ENCODE peak calls at places on chromosomes 13 and 19, in nine cellular contexts. T, X, D, A, I, S, B, Q and O are unnamed samples.

GRCh38 chr13:31045621-31046081 is 113.2 kb downstream of the TEX26 start:
- DNase-seq in T (peak; percentile 16), X (peak; percentile 73), D (peak; percentile 53), A (peak; percentile 86), I (peak; percentile 18), S (peak; percentile 96), B (peak; percentile 92), Q (peak; percentile 58), O (peak; percentile 18)

GRCh38 chr13:109146912-109147624 is 517.7 kb downstream of the MYO16 start:
- DNase-seq in T (no peak), X (no peak), D (no peak), A (no peak), I (no peak), S (peak; percentile 96), B (peak; percentile 97), Q (no peak), O (no peak)

GRCh38 chr13:20997301-20998061 is 63.9 kb downstream of the LATS2 start:
- DNase-seq in T (no peak), X (no peak), D (peak; percentile 20), A (no peak), I (peak; percentile 36), S (peak; percentile 99), B (peak; percentile 42), Q (peak; percentile 51), O (no peak)

GRCh38 chr19:43778651-43779050 is 2.1 kb downstream of the KCNN4 start:
- DNase-seq in T (no peak), X (no peak), D (no peak), A (peak; percentile 54), I (no peak), S (no peak), B (no peak), Q (no peak), O (no peak)

GRCh38 chr13:26557393-26558073 is at the start of gene WASF3:
- DNase-seq in T (no peak), X (no peak), D (peak; percentile 90), A (peak; percentile 94), I (peak; percentile 96), S (peak; percentile 90), B (peak; percentile 92), Q (peak; percentile 99), O (peak; percentile 96)

GRCh38 chr19:13765395-13766094 is 1.2 kb downstream of the MRI1 start:
- DNase-seq in T (no peak), X (no peak), D (no peak), A (no peak), I (no peak), S (no peak), B (no peak), Q (peak; percentile 64), O (no peak)

GRCh38 chr13:52599853-52600603 is 42.2 kb upstream of the HNRNPA1L2 start:
- DNase-seq in T (no peak), X (no peak), D (no peak), A (peak; percentile 36), I (peak; percentile 17), S (peak; percentile 35), B (peak; percentile 32), Q (peak; percentile 86), O (peak; percentile 53)

GRCh38 chr13:106393776-106394175 is 141.7 kb downstream of the EFNB2 start:
- DNase-seq in T (no peak), X (no peak), D (no peak), A (no peak), I (no peak), S (no peak), B (peak; percentile 94), Q (no peak), O (no peak)

GRCh38 chr13:19862511-19863313 is 737 bp downstream of the ZMYM5 start:
- DNase-seq in T (peak; percentile 27), X (peak; percentile 25), D (peak; percentile 27), A (peak; percentile 51), I (peak; percentile 29), S (peak; percentile 22), B (peak; percentile 46), Q (peak; percentile 69), O (peak; percentile 52)

GRCh38 chr13:44399045-44399444 is 25.4 kb downstream of the SERP2 start:
- DNase-seq in T (no peak), X (no peak), D (no peak), A (no peak), I (no peak), S (no peak), B (no peak), Q (no peak), O (no peak)

GRCh38 chr13:113431171-113431570 is 22.1 kb downstream of the ADPRHL1 start:
- DNase-seq in T (no peak), X (no peak), D (no peak), A (no peak), I (no peak), S (no peak), B (no peak), Q (no peak), O (no peak)

DNA sequence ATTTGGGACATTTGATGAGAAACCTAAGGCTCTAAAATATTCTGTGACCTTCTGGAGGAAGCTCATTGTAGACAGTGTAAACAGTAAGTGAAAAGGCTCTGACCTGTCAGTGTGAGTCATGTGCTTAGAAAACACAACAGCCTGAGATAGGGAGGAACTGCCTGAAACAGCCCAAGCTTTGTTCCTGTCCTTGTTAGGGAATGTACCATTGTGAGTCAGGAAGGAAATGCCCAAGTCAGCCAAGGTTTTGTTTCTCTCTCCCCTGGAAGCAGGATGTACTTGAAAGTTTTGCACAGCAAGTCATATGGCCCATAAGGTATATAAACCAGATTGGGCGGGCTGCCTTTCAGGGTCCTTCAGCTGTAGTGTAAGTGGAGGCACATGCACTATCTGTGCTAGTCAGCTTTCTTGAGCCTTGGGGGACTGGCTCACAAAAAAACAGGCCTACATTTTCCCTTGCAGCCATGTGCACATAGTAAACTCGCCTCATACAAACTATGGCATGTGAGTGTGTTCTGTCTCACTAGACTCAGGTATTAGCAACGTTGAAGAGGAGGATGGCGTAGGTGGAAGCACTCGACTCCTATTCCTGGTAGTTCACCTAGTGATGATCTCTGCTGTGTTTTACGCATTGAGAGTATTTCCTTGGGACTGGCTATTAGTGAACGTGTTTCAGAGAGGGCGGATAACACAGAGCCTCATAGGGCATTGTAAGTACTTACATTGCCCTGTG is 141.2 kb upstream of the KLHL1 start:
- DNase-seq in T (no peak), X (no peak), D (no peak), A (no peak), I (no peak), S (peak; percentile 83), B (peak; percentile 93), Q (peak; percentile 57), O (peak; percentile 20)
- H3K27ac ChIP-seq in T (no peak overlapping the region), X (no peak overlapping the region), D (no peak overlapping the region), A (no peak overlapping the region), I (no peak overlapping the region), S (no peak overlapping the region), B (peak overlapping the region; percentile 70), Q (no peak overlapping the region), O (no peak overlapping the region)

GRCh38 chr19:4304509-4305252 is at the start of gene FSD1:
- DNase-seq in T (peak; percentile 40), X (peak; percentile 50), D (no peak), A (no peak), I (no peak), S (peak; percentile 37), B (no peak), Q (peak; percentile 92), O (peak; percentile 43)

GRCh38 chr19:4305253-4305612 is 835 bp downstream of the FSD1 start:
- DNase-seq in T (no peak), X (no peak), D (no peak), A (no peak), I (no peak), S (no peak), B (no peak), Q (peak; percentile 60), O (no peak)

GRCh38 chr19:4302238-4302630 is at the start of gene TMIGD2:
- DNase-seq in T (no peak), X (peak; percentile 27), D (no peak), A (no peak), I (no peak), S (no peak), B (no peak), Q (no peak), O (no peak)

GRCh38 chr19:4305659-4306058 is 1.3 kb downstream of the FSD1 start:
- DNase-seq in T (no peak), X (no peak), D (no peak), A (no peak), I (no peak), S (no peak), B (no peak), Q (no peak), O (no peak)

GRCh38 chr19:4303778-4304508 is 455 bp upstream of the FSD1 start:
- DNase-seq in T (no peak), X (no peak), D (no peak), A (no peak), I (no peak), S (no peak), B (no peak), Q (no peak), O (no peak)
- H3K27ac ChIP-seq in T (no peak overlapping the region), X (no peak overlapping the region), D (no peak overlapping the region), A (no peak overlapping the region), I (no peak overlapping the region), S (no peak overlapping the region), B (no peak overlapping the region), Q (no peak overlapping the region), O (no peak overlapping the region)

DNA sequence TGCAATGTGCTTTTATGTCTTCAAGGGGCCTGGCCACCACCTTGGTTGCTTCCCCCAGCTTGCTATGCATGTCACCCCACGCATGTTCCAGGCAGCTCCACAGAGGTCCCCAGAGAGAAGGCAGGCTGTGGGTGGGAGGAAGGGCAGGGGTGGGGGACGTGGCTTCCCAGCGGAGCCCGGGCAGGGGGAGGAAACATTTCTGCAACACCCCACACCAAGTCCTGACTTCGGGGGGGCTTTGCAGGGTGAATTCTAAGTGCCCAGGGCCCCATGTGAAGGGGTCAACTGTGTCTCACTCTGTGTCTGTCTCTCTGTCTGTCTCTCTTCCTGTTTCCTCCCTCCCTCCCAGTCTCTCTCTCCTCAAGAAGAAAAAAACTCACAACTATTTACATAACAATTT is 39.6 kb downstream of the LTBP4 start:
- DNase-seq in T (no peak), X (no peak), D (no peak), A (no peak), I (peak; percentile 46), S (peak; percentile 48), B (no peak), Q (no peak), O (no peak)
- H3K27ac ChIP-seq in T (no peak overlapping the region), X (no peak overlapping the region), D (peak overlapping the region; percentile 78), A (peak overlapping the region; percentile 17), I (peak overlapping the region; percentile 56), S (no peak overlapping the region), B (no peak overlapping the region), Q (no peak overlapping the region), O (peak overlapping the region; percentile 71)

DNA sequence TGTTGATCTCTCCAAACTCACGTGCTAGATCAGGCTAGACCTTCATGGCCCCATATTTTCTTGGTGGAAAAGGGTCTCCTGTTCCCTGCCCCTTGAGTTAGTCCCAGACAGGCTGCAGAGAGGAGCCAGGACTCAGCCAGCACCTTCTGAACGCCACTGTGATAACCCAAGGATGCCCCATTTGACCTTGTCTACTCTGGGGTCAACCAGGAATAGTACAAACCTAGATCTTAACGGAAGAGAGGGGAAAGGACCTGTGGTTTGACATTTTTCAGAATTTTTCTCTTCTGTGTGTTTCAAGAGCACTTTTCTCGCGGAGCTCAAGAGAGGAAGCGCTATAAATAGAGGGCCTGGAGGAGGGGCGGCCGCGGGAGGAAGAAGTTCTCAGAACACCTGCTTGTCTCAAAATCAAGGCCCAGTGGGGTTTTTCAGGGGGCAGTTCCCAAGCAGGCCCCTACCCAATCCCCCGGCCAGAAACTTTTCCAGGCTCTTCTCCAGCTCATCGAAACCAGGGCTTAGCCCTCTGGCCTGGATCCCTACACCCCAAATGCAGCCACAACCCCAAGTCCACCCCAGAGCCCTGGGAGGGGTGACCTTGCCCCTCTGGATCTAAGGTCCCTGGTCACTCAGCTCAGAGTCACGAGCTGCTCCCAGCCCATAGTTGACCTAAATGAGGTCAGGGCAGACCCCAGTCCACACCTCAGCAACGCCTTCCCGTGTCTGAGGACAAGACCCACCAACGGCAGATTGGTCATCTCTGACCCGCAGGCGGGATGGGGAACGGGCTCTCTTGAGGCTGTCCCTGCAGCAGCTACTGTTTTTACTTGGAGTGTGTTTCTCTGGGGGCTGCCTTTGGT is 75.6 kb upstream of the TM9SF2 start:
- DNase-seq in T (peak; percentile 36), X (peak; percentile 51), D (no peak), A (peak; percentile 44), I (no peak), S (no peak), B (no peak), Q (no peak), O (peak; percentile 22)
- H3K27ac ChIP-seq in T (no peak overlapping the region), X (peak overlapping the region; percentile 49), D (no peak overlapping the region), A (peak overlapping the region; percentile 33), I (no peak overlapping the region), S (no peak overlapping the region), B (no peak overlapping the region), Q (no peak overlapping the region), O (no peak overlapping the region)